ENCODE peak calls at places on chromosome 2, in six cellular contexts. D, Y, B, M, T and U are unnamed samples.

GRCh38 chr2:44793322-44793870 is 148.1 kb upstream of the SIX3 start:
- DNase-seq in T (peak; percentile 77), B (peak; percentile 14), Y (peak; percentile 18), M (no peak), D (peak; percentile 3), U (no peak)

GRCh38 chr2:30514861-30515435 is 67.9 kb downstream of the LCLAT1 start:
- DNase-seq in T (no peak), B (no peak), Y (peak; percentile 9), D (no peak), M (no peak), U (no peak)

GRCh38 chr2:72892506-72893173 is 5.4 kb downstream of the SPR start:
- DNase-seq in D (peak; percentile 43), T (peak; percentile 15), M (peak; percentile 80), Y (peak; percentile 78), B (peak; percentile 70), U (no peak)

GRCh38 chr2:12488365-12488972 is 228.3 kb upstream of the TRIB2 start:
- DNase-seq in D (no peak), B (no peak), M (no peak), T (no peak), Y (no peak), U (no peak)

GRCh38 chr2:213995400-213996105 is 415.3 kb upstream of the VWC2L start:
- DNase-seq in B (peak; percentile 94), T (no peak), Y (no peak), D (no peak), M (no peak), U (peak; percentile 75)

GRCh38 chr2:102251042-102251848 is 60.1 kb upstream of the IL1RL1 start:
- DNase-seq in M (peak; percentile 48), B (no peak), D (no peak), Y (peak; percentile 67), T (no peak), U (no peak)

GRCh38 chr2:11585071-11585470 is 51.2 kb downstream of the GREB1 start:
- DNase-seq in T (no peak), M (no peak), B (no peak), D (no peak), Y (no peak), U (no peak)

GRCh38 chr2:223414646-223415045 is 187.5 kb downstream of the SCG2 start:
- DNase-seq in Y (no peak), D (no peak), T (no peak), B (peak; percentile 12), M (peak; percentile 16), U (no peak)

GRCh38 chr2:222483513-222484039 is 59.2 kb downstream of the SGPP2 start:
- DNase-seq in T (peak; percentile 91), D (no peak), B (no peak), M (no peak), Y (no peak), U (no peak)

GRCh38 chr2:168456526-168457176 is 579 bp downstream of the CERS6 start:
- DNase-seq in D (peak; percentile 42), B (peak; percentile 13), Y (peak; percentile 49), T (peak; percentile 36), M (peak; percentile 31), U (no peak)

GRCh38 chr2:25285265-25286024 is 56.3 kb downstream of the DNMT3A start:
- DNase-seq in M (no peak), T (no peak), Y (no peak), D (no peak), B (no peak), U (no peak)

GRCh38 chr2:20184067-20184938 is 40.6 kb downstream of the SDC1 start:
- DNase-seq in T (no peak), B (peak; percentile 77), D (no peak), M (peak; percentile 49), Y (peak; percentile 76), U (peak; percentile 60)

GRCh38 chr2:214989187-214989586 is 149.2 kb downstream of the ABCA12 start:
- DNase-seq in D (no peak), Y (no peak), B (no peak), T (no peak), M (no peak), U (no peak)

GRCh38 chr2:134319581-134320246 is 65.8 kb downstream of the MGAT5 start:
- DNase-seq in M (no peak), T (no peak), Y (no peak), D (no peak), B (no peak), U (no peak)